ENCODE peak calls at places on chromosomes 4 and X, in four cellular contexts. H is A549, G is HepG2, A is GM12878. Y is an unnamed sample.

GRCh38 chr4:57233391-57233790 is 123.2 kb upstream of the IGFBP7 start:
- DNase-seq in A (no peak), H (no peak), G (no peak), Y (peak; percentile 9)

GRCh38 chrX:49627030-49627777 is 28.4 kb downstream of the GAGE1 start:
- DNase-seq in H (peak; percentile 34), A (no peak), G (peak; percentile 6), Y (peak; percentile 52)

GRCh38 chrX:96685205-96686099 is 810 bp downstream of the DIAPH2 start:
- DNase-seq in H (no peak), A (no peak), G (peak; percentile 7), Y (peak; percentile 39)

GRCh38 chrX:152632445-152633097 is 5.1 kb upstream of the GABRQ start:
- DNase-seq in H (peak; percentile 14), A (no peak), G (peak; percentile 8), Y (peak; percentile 49)

GRCh38 chr4:182307746-182308145 is 64.5 kb downstream of the TENM3 start:
- DNase-seq in H (no peak), A (no peak), G (no peak), Y (no peak)

GRCh38 chrX:41043950-41044349 is 41.3 kb upstream of the USP9X start:
- DNase-seq in A (no peak), G (no peak), H (no peak), Y (no peak)

GRCh38 chr4:81470456-81471327 is 1.0 kb downstream of the RASGEF1B start:
- DNase-seq in G (no peak), H (no peak), A (no peak), Y (no peak)

GRCh38 chrX:83469551-83469950 is 38.5 kb upstream of the POU3F4 start:
- DNase-seq in G (peak; percentile 6), H (peak; percentile 0), A (no peak), Y (peak; percentile 15)

GRCh38 chr4:16197842-16198241 is 28.4 kb downstream of the TAPT1 start:
- DNase-seq in G (no peak), A (no peak), H (no peak), Y (no peak)

GRCh38 chr4:178448372-178449040 is 1006.3 kb upstream of the AGA start:
- DNase-seq in G (no peak), A (no peak), H (no peak), Y (no peak)

GRCh38 chr4:178450614-178451013 is 1008.4 kb upstream of the AGA start:
- DNase-seq in H (no peak), A (no peak), G (no peak), Y (no peak)

GRCh38 chr4:178453057-178453456 is 1010.8 kb upstream of the AGA start:
- DNase-seq in A (no peak), G (no peak), H (no peak), Y (no peak)
- TF ChIP-seq PBX3 in A (no peak), G (no peak), H (no peak), Y (no peak)

GRCh38 chrX:19535481-19535880 is 20.2 kb upstream of the MAP3K15 start:
- DNase-seq in A (no peak), G (peak; percentile 6), H (peak; percentile 42), Y (peak; percentile 49)
- TF ChIP-seq PBX3 in A (no peak), G (no peak), H (no peak), Y (no peak)

DNA sequence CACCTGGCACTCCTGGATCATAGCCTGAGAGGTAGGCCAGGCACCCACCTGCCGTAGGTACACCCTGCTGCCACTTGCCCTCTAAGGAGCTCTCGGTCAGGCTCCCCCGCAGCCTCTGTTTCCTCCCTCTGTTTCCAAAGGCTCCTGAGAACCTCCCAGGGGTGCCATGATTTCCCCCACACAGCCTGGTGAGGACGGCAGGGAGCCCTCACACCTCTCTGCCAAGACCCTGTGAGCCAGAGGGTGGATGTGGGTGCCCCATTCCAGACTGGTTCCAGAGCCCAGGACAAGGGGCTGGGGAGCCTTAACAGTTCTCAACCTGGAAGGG is 1.6 kb upstream of the ABLIM2 start:
- DNase-seq in H (no peak), G (no peak), A (no peak), Y (no peak)
- TF ChIP-seq PBX3 in H (no peak), G (no peak), A (no peak), Y (no peak)

GRCh38 chrX:10157545-10157944 is 770 bp downstream of the CLCN4 start:
- DNase-seq in H (no peak), A (no peak), G (no peak), Y (no peak)

GRCh38 chrX:10160221-10160620 is 3.4 kb downstream of the CLCN4 start:
- DNase-seq in H (no peak), A (no peak), G (no peak), Y (no peak)

GRCh38 chrX:10157032-10157341 is 212 bp downstream of the CLCN4 start:
- DNase-seq in A (no peak), H (no peak), G (no peak), Y (no peak)

GRCh38 chrX:10159069-10159468 is 2.3 kb downstream of the CLCN4 start:
- DNase-seq in A (no peak), G (no peak), H (no peak), Y (peak; percentile 39)

DNA sequence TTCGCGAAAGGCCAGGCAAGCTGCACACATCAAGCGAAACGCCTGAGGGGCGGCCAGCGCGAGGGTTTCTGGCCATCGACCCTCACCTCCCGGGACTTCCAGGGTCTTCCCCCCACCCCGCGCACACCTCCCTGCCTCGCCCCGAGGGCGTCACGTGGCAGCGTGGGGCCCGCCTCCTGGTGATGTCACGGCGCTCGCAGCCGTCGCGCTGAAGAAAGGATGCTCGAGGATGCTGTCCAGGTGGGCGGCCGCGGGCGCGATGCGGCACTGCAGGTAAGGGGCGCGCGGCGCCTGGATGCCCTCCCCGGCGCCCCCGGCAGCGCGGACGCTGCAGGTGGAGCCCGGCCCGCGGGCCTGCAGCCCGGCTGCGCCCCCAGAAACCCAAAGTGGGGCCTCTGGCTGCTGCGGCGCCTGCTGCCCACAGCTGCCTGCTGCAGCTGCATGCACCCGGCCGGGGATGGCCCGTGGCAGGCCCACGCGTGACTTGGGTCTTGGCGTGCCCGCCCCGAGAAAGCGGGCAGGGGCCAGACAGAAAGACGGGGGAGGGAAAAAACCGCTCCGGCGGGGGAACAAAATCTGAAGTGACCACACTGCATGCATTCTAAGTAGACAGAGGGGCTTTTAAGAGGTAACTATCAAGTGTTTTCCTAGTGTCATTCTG is 1.6 kb downstream of the CLCN4 start:
- DNase-seq in G (no peak), H (peak; percentile 25), A (no peak), Y (peak; percentile 84)
- TF ChIP-seq PBX3 in G (no peak), H (no peak), A (no peak), Y (no peak)

GRCh38 chr4:28075557-28075956 is 1214.9 kb downstream of the STIM2 start:
- DNase-seq in H (no peak), A (no peak), G (no peak), Y (no peak)

DNA sequence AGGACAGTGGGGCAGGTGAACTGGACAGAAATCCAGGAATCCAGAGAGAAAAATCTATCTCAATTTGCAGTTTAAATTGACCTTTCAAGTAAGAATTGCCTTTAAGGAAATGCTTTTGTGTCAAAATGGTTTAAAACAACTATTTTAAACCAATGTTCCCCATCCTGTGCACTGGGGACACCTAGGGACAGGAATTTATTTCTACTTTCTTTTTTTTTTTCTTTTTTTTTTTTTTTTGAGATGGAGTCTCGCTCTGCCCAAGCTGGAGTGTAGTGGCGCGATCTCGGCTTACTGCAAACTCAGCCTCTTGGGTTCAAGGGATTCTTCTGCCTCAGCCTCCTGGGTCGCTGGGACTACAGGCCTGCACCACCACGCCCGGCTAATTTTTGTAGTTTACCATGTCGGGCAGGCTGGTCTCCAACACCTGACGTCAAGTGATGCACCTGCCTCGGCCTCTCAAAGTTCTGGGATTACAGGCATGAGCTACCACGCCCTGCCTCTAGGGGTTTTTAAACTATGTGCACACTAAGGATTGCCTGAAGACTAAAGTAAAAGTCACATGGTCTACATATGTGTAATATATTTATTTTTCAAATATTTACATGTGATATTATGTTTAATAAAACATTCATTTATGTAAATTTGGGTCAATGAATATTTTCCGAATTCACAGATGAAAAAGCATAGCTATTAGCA is 1213.4 kb downstream of the STIM2 start:
- DNase-seq in H (peak; percentile 1), A (no peak), G (peak; percentile 3), Y (no peak)
- TF ChIP-seq PBX3 in H (no peak), A (no peak), G (no peak), Y (no peak)

DNA sequence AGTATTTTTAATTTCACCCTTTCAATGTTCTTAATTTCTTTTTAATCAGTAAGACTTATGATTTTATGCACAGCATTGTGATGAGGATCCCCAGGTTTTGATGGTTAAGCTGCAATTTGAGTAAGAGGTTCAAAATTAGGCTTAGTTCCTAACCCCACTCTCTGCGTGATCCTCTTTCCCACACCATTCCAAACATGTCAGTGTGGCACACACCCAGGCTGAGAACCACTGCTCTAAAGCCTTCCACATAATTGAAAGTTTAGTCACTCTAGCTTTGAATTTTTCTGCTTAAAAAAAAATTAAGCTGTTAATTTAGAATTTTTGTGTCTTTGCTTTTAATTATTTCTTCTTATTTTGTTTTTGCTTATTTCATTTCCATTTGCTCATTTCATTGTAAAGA is 68.8 kb upstream of the SLC7A11 start:
- DNase-seq in G (no peak), A (no peak), H (no peak), Y (no peak)
- TF ChIP-seq PBX3 in G (no peak), A (no peak), H (no peak), Y (no peak)

GRCh38 chr4:87465739-87466366 is 43.5 kb downstream of the NUDT9 start:
- DNase-seq in G (peak; percentile 45), H (peak; percentile 6), A (peak; percentile 9), Y (peak; percentile 41)

DNA sequence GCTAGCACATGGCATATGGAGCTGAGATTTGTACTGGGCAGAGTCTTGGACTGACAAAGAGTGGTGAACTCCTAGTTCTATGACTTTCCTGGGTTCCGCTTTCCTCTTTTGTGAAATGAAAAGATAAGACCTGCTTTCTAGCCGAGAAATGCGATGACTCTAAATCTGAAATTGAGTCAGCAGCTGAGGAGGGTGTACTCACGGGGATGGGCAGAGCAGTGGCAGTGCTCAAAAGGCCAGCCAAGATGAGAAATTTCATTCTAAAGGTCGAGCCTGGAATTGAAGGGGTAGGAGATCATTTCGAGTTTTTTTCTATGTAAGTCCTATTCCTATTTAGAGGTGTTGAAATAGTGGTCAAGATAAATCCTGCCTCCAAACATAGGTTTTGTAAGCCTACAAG is 47.0 kb downstream of the NUDT9 start:
- DNase-seq in G (no peak), H (no peak), A (no peak), Y (no peak)
- TF ChIP-seq PBX3 in G (no peak), H (no peak), A (no peak), Y (no peak)

GRCh38 chr4:91267543-91267942 is 1036.2 kb upstream of the GRID2 start:
- DNase-seq in H (no peak), G (no peak), A (no peak), Y (no peak)
- TF ChIP-seq PBX3 in H (no peak), G (no peak), A (no peak), Y (no peak)

DNA sequence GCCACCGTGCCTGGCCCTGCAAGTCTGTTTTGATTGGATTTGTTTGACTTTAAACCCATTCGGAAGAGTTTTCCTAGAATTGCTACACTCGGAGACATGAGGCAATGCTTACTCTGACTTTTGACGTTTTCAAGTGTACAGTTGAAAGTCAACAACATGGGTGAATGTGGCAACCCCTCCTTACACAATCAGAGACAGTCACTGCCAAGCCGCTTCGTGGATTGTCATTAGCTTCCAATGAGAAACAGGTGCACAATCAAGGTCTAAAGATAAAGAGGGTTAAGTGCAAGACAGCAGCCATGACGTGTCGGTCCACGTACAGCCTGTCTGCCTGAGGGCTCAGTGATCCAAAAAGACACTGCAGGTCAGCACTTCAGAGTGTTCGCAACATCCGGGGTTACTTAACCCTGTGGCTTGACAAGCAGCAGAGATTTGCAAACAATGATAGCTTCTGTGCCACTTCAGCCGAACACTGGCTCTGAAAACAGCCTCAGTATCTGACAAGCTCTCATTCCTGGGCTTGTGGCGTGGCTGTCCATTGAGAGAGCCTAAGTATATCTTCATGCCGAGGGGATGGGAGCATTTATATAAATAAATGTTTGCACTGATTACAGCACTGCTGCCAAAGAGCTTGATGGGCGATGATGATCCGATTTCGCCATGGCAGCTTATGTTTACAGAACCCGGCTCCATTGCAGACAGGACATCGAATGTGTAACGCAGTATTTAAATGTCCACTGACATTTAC is 180.0 kb downstream of the DHRSX start:
- DNase-seq in H (peak; percentile 35), A (no peak), G (peak; percentile 97), Y (peak; percentile 37)
- TF ChIP-seq PBX3 in H (no peak), A (no peak), G (no peak), Y (no peak)

GRCh38 chr4:39908284-39908683 is 69.4 kb downstream of the PDS5A start:
- DNase-seq in H (no peak), A (no peak), G (no peak), Y (no peak)
- TF ChIP-seq PBX3 in H (no peak), A (no peak), G (no peak), Y (no peak)